ENCODE peak calls at places on chromosomes 3 and 15, in eight cellular contexts. J is sigmoid colon, P is PC-9, L is prostate gland, K is HFF-Myc, W is Panc1, D is RWPE2, Y is choroid plexus epithelial cell. Z is an unnamed sample.

GRCh38 chr3:149486726-149487125 is 12.2 kb downstream of the TM4SF4 start:
- DNase-seq in K (no peak), L (no peak), J (no peak), P (no peak), W (no peak), Y (no peak), D (no peak), Z (no peak)

GRCh38 chr15:81027200-81027599 is 26.5 kb downstream of the TLNRD1 start:
- DNase-seq in D (no peak), W (no peak), L (no peak), Y (peak; percentile 4), K (no peak), P (no peak), J (no peak), Z (no peak)

GRCh38 chr15:89356634-89357298 is 22.1 kb upstream of the POLG start:
- DNase-seq in K (no peak), P (peak; percentile 39), W (no peak), L (no peak), Y (peak; percentile 16), D (no peak), J (no peak), Z (no peak)

GRCh38 chr15:57259511-57260143 is 116.7 kb upstream of the CGNL1 start:
- DNase-seq in W (no peak), L (no peak), D (no peak), P (no peak), Y (peak; percentile 12), J (no peak), K (no peak), Z (no peak)

GRCh38 chr3:48929358-48930035 is 10.9 kb downstream of the ARIH2 start:
- DNase-seq in L (no peak), Y (peak; percentile 71), J (no peak), P (no peak), K (no peak), D (no peak), W (no peak), Z (no peak)

GRCh38 chr3:137199678-137200077 is 241.9 kb downstream of the IL20RB start:
- DNase-seq in Y (no peak), J (no peak), P (no peak), W (no peak), L (no peak), K (no peak), D (no peak), Z (no peak)

GRCh38 chr3:129120254-129121004 is 1.2 kb downstream of the RAB43 start:
- DNase-seq in Y (peak; percentile 92), J (peak; percentile 94), K (peak; percentile 83), L (peak; percentile 87), D (peak; percentile 87), P (peak; percentile 92), W (peak; percentile 28), Z (no peak)

GRCh38 chr3:131630117-131630516 is 127.3 kb upstream of the MRPL3 start:
- DNase-seq in W (no peak), D (no peak), K (peak; percentile 3), Y (no peak), L (no peak), J (no peak), P (no peak), Z (no peak)

GRCh38 chr15:33994005-33994615 is 25.8 kb downstream of the CHRM5 start:
- DNase-seq in Y (peak; percentile 79), J (no peak), P (peak; percentile 14), D (no peak), K (no peak), L (no peak), W (no peak), Z (no peak)

GRCh38 chr3:132507657-132508056 is 89.4 kb upstream of the ACKR4 start:
- DNase-seq in W (no peak), D (no peak), P (no peak), K (no peak), Y (no peak), L (no peak), J (no peak), Z (no peak)

GRCh38 chr3:149448331-149448831 is 26.1 kb upstream of the TM4SF4 start:
- DNase-seq in K (no peak), L (no peak), Y (peak; percentile 71), W (no peak), J (no peak), P (peak; percentile 22), D (no peak), Z (no peak)

GRCh38 chr3:197420566-197420965 is 122.2 kb upstream of the DLG1 start:
- DNase-seq in P (no peak), D (no peak), K (no peak), Y (no peak), W (no peak), J (no peak), L (no peak), Z (no peak)

GRCh38 chr3:73041537-73041936 is 19.9 kb upstream of the EBLN2 start:
- DNase-seq in L (no peak), K (no peak), P (no peak), Y (no peak), D (no peak), W (no peak), J (no peak), Z (no peak)

GRCh38 chr3:67453628-67454027 is 200.8 kb downstream of the SUCLG2 start:
- DNase-seq in W (no peak), Y (no peak), K (no peak), J (no peak), L (no peak), D (no peak), P (no peak), Z (no peak)

GRCh38 chr15:51336011-51336410 is 2.4 kb downstream of the CYP19A1 start:
- DNase-seq in Y (no peak), L (no peak), D (no peak), P (no peak), W (no peak), J (no peak), K (no peak), Z (no peak)

GRCh38 chr3:134463676-134464611 is 21.8 kb downstream of the ANAPC13 start:
- DNase-seq in K (peak; percentile 96), L (no peak), D (no peak), W (no peak), P (no peak), Y (peak; percentile 95), J (peak; percentile 94), Z (no peak)

GRCh38 chr3:127041933-127042332 is 59.0 kb downstream of the PLXNA1 start:
- DNase-seq in K (no peak), Y (no peak), W (no peak), J (peak; percentile 36), D (peak; percentile 31), L (no peak), P (no peak), Z (no peak)

GRCh38 chr3:122100591-122101491 is 45.7 kb downstream of the CD86 start:
- DNase-seq in W (no peak), K (no peak), D (no peak), L (no peak), Y (peak; percentile 8), P (no peak), J (no peak), Z (no peak)

GRCh38 chr15:70701891-70702568 is 61.3 kb downstream of the UACA start:
- DNase-seq in D (no peak), L (no peak), W (peak; percentile 75), J (no peak), K (no peak), Y (peak; percentile 82), P (no peak), Z (no peak)

GRCh38 chr3:129623447-129624118 is 17.1 kb upstream of the PLXND1 start:
- DNase-seq in Y (peak; percentile 65), W (no peak), K (no peak), P (no peak), D (no peak), J (peak; percentile 80), L (no peak), Z (no peak)

GRCh38 chr15:72272997-72273352 is 621 bp upstream of the PARP6 start:
- DNase-seq in D (no peak), P (no peak), Y (no peak), J (no peak), W (no peak), K (no peak), L (no peak), Z (no peak)
- TF ChIP-seq CTCF in D (peak; percentile 69), P (no peak), Y (no peak), J (no peak), W (peak; percentile 48), K (no peak), L (no peak), Z (peak; percentile 61)

GRCh38 chr15:91853968-91854943 is 748 bp downstream of the SLCO3A1 start:
- DNase-seq in J (peak; percentile 71), L (peak; percentile 28), Y (no peak), P (peak; percentile 51), W (no peak), D (no peak), K (no peak), Z (no peak)
- TF ChIP-seq CTCF in J (no peak), L (no peak), Y (no peak), P (no peak), W (no peak), D (no peak), K (no peak), Z (peak; percentile 46)

DNA sequence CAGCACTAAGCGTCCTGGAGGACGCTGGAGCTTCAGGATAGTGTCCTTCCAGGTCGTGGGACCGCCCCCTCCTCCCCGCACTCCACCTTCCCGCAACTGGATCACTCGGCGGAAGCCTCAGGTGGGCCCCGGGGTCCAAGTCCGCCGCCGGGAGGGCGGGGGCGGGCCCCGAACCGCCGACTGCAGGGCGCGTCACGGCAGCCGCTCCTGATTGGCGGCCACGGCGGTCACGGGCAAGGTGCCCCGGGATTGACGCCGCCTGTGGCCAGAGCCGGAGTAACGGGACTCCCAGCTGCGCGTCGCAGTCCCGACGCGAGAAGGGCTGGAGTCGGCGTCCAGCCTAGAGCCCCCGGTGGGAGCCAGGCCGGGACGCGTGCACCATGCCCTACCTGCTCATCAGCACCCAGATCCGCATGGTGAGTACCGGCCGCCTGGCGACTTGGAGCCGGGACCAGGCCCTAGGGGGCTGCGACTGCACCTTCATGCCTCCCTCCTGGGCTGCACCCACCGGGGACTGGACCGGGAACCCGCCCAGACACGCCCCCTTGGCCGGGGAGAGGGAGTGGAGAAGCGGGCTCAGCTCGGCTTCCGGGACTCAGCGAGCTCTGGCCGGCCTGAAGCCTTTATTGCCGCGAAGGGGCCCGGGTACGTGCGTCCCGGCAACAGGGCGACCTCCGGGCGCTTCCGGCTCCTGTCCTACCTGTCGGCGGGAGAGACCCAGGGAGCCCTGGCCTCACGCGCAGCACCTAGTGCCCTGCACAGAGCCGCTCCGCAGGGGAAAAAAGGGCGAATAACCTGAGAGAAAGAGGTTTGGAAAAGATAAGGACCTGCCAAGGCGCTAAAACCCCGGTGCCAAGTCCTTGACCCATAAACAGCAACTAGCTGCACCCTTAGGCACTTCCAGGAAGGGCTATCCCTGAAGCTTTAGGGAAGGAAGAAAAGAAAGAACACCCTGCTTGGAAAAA is at the start of gene GCHFR:
- DNase-seq in K (no peak), W (no peak), Y (peak; percentile 62), D (peak; percentile 92), P (no peak), L (peak; percentile 72), J (peak; percentile 89), Z (no peak)
- TF ChIP-seq CTCF in K (peak; percentile 8), W (no peak), Y (peak; percentile 22), D (peak; percentile 67), P (no peak), L (no peak), J (no peak), Z (peak; percentile 70)

DNA sequence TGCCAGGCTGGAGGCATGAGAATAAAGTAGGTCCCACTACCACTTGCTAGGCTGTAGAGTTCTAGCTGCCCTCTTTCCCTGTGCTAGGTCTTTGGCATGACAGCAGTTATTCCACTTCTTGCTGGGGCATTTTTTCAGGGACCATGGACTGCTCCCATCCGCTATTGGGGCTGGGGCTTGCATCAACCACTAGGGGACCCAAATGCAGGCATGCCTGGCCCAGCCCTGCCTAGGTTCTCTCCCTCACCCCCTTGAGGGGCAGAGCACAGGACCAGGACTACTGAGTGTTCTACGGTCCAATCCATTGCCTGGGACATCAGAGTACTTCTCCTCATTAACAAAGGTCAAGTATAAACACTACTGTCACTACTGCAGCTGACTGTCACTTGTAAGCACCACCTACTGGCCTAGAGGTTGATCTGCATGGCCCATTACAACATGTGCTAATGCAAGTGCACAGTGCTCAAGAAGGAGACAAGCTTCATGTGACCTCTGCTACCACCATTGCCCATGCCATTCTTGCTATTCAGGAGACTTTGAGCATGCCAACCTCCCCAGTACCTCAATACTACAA is 270.5 kb downstream of the MBNL1 start:
- DNase-seq in K (no peak), D (no peak), L (no peak), Y (no peak), P (no peak), J (no peak), W (no peak), Z (no peak)
- TF ChIP-seq CTCF in K (peak; percentile 29), D (no peak), L (no peak), Y (peak; percentile 15), P (no peak), J (no peak), W (peak; percentile 16), Z (no peak)